ENCODE peak calls at places on chromosome 1, in six cellular contexts. Z is neural progenitor cell, W is GM23338, E is K562, X is IMR-90, G is mesenchymal stem cell. C is an unnamed sample.

GRCh38 chr1:64983110-64983509 is 16.8 kb upstream of the JAK1 start:
- DNase-seq in Z (no peak), W (no peak), E (no peak), X (peak), G (peak), C (peak)

GRCh38 chr1:154418062-154418897 is 13.1 kb downstream of the IL6R start:
- DNase-seq in Z (no peak), W (no peak), E (peak), X (no peak), G (no peak), C (peak)

GRCh38 chr1:59669752-59670312 is 144.9 kb upstream of the HOOK1 start:
- DNase-seq in Z (peak), W (peak), E (no peak), X (peak), G (peak), C (no peak)

GRCh38 chr1:174902531-174903099 is 97.1 kb upstream of the CACYBP start:
- DNase-seq in Z (no peak), W (no peak), E (no peak), X (no peak), G (no peak), C (peak)

GRCh38 chr1:17365271-17365670 is 6.7 kb upstream of the PADI6 start:
- DNase-seq in Z (no peak), W (no peak), E (no peak), X (no peak), G (no peak), C (no peak)

GRCh38 chr1:36803870-36804560 is 230.3 kb downstream of the GRIK3 start:
- DNase-seq in Z (no peak), W (no peak), E (no peak), X (no peak), G (no peak), C (no peak)

GRCh38 chr1:22925111-22925510 is 47.6 kb downstream of the LACTBL1 start:
- DNase-seq in Z (no peak), W (no peak), E (no peak), X (peak), G (no peak), C (no peak)

GRCh38 chr1:154192476-154192875 is 576 bp upstream of the TPM3 start:
- DNase-seq in Z (no peak), W (no peak), E (no peak), X (no peak), G (no peak), C (no peak)

DNA sequence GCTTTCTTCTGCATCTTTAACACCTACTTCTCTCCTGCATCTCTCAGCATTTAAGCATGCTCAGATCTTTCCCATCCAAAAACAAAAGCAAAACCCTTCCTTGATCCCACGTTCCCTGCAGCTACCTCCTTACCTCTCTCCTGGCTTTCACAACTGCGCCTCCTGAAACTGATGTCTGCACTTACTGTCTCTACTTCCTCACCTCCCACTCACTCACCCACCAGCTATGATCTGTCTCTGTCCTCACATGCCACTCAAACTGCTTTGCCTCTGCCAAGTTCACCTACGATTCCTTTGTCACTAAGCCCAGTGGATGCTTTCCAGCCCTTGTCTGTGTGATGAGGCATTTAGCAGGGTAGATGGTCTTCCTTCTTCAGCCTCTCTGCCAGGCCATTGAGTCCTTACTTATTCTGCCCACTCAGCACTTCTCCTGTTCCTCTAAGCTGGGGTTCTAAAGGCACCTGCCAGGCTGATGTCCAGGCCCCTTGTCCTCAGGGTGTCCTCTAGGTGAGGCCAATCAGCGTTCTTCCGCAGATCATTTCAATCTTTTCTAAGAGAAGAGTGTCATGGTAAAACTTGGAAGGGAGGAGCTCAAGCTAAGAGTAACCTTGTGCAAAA is 10.0 kb upstream of the GJB3 start:
- DNase-seq in Z (no peak), W (no peak), E (no peak), X (no peak), G (no peak), C (no peak)
- H3K4me2 ChIP-seq in Z (no peak), W (no peak), E (no peak), X (no peak), G (no peak), C (no peak)

GRCh38 chr1:50973875-50974617 is 4.0 kb downstream of the CDKN2C start:
- DNase-seq in Z (peak), W (peak), E (peak), X (no peak), G (peak), C (no peak)
- H2AFZ ChIP-seq in Z (no peak), W (no peak), E (peak), X (no peak), G (no peak), C (no peak)

DNA sequence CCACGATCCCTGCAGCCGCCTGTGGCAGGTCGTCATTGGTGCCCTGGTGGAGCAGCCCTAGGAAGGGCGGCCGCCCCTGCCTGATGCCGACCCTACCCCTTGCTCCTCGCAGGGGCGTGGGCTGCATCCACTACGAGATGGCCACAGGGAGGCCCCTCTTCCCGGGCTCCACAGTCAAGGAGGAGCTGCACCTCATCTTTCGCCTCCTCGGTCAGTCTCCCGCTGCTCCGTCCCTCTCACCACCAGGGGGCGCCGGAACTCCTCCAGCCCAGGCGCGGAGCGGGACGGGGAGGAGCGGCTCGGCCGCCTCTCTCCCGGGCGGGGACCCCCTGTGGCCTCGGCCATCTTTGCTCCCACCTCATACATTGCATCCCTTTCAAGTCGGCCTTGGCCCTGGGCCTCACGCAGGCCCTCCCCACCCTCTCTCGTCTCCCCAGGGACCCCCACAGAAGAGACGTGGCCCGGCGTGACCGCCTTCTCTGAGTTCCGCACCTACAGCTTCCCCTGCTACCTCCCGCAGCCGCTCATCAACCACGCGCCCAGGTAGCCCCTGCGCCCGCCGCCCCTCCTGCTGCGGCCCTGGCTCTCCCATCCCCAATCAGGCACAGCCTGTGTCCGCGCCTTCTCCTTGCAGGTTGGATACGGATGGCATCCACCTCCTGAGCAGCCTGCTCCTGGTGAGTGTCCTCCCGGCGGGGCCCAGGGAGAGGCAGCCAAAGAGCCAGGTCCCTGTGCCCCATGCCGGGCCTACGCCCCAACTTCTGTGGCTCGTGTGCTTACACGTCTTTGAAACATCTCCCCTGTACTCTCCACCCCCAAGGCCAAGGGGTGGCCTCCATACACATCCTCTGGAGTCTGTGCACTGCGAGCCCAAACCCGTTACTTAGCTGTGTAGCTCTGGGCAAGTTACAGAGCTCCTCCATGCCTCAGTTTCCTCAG is 24.7 kb downstream of the CDK18 start:
- DNase-seq in Z (peak), W (peak), E (peak), X (peak), G (peak), C (peak)
- H3K4me2 ChIP-seq in Z (peak), W (peak), E (peak), X (peak), G (no peak), C (peak)

DNA sequence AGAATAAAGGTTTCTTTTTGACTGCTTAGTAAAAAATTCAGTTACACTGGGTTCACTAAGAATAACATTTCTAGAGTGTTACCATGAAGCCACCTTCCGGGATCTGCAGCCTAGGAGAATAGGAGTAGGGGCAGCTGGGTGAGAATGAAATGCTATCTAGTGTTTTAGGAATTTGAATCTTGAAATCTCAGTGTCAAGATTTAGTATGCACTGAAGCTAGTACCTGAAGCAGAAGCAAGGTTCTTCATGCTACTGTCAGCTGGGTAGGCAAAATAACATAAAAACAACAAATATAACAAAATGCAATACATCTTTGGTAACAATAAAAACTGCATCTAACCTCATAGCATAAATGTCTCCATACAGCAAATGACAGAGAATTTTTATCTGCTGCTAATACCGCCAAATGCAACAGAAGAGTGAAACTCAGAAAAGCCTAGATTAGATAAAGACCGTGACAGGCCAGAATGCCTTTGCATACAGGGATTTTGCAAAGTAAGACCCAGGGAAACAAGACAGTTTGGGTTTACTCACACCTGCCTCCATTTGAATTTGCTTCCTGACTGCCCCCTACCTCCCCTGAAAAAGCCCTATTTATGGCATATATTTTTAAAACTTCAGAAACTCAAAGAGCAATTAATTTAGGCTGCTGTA is 58.2 kb downstream of the GADD45A start:
- DNase-seq in Z (no peak), W (no peak), E (no peak), X (no peak), G (no peak), C (no peak)
- H2AFZ ChIP-seq in Z (no peak), W (no peak), E (no peak), X (no peak), G (no peak), C (no peak)

DNA sequence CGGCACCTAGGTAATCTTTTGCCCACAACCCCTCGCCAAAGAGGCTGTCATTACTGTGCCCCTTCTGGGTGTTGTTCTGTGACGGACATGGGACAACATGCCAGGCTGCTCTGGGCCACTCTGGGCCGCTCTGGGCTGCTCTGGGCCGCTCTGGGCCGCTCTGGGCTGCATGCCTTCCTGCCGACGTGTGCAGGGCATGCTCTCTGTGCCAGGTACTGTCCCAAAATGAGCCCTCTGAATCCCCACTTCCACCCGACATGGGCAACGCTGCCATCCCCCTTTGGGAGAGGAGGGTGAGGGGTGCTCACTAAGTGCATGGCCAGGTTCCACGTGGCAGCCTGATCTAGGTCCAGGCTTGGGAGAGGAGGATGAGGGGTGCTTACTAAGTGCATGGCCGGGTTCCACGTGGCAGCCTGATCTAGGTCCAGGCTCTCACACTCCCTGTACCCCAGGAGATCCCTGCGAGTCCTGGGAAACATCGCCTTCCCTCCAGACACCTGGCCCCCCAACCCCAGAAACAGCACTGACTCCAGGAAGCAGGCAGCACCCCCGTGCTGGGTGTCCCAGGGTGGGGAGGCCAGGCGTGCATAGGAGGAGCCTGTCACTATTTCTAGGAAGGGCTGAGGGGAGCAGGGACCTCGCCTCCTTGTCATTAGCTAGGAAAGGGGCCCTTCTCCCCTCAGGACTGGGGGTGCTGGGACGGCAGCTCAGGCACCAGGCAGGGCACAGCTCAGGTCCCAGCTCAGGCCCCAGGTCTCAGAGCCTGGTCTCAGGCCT is 16.5 kb downstream of the TTC34 start:
- DNase-seq in Z (no peak), W (no peak), E (no peak), X (no peak), G (no peak), C (no peak)
- H3K4me2 ChIP-seq in Z (no peak), W (no peak), E (no peak), X (no peak), G (no peak), C (no peak)

GRCh38 chr1:91133240-91133639 is 111.4 kb upstream of the ZNF644 start:
- DNase-seq in Z (no peak), W (no peak), E (no peak), X (no peak), G (no peak), C (no peak)
- H2AFZ ChIP-seq in Z (no peak), W (peak), E (no peak), X (no peak), G (no peak), C (no peak)

DNA sequence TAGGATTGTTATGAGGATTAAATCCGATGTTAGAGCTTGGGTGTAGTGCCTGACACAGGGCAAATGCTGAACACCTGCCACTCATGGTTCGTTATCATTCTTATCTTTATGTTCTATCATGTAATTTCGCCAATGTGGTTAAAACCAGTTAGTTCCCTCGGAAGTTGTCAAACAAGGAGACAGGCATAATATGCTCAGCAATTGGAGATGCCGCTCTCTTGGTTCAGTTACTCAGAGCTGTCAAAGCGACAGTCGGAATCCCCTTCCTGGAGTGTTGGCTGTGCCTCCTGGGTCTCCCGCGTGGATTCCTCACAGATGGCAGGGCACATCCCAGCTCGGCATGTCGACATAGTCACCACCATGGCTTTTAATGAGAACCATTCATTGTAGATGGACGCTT is 192.2 kb downstream of the ROR1 start:
- DNase-seq in Z (no peak), W (no peak), E (no peak), X (no peak), G (no peak), C (no peak)
- H3K4me2 ChIP-seq in Z (no peak), W (peak), E (no peak), X (no peak), G (no peak), C (no peak)

DNA sequence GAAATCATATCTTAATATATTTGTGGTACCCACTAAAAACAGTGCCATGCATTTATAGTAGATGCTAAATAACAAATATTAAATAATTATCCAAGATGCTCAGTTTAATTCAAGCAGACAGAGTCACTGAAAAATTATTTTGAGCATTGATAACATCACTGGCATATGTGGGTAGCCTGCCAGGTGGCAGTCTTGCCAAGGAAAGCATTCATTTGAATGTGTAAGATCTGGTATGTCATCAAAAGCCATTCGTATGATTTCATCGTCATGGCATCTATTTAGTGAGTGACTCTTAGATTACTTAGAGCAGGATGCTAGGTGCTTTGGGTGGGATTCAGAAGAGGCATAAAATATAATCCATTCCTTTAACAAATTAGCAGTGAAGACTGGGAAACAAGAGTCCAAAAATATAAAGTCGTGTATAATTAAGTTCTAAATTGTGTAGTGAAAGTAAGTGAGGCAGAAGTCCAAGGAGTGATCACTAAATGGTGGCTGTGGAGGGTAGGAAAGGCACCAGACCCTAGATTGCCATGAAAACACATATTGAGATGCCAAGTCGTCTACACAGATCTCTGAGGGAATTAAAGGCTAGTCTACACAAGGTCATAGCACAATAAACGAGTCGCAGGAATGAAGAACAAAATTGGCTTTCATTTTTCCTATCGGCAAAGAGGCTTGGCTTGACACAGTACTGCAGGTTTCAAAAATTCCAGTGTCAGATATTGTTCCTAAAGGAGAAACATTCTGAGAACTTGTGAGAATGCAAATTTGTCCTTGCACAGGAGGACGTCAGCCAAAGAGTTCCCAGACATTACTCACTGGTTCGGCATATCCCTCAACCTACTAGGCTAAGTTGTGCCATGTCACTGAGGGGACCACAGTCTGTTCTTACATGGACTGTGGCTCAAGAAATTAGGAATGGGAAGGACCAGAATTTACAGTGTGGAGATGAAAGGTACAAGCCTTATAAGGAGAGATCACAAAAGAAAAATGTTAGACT is 130.8 kb downstream of the LYPLAL1 start:
- DNase-seq in Z (no peak), W (no peak), E (no peak), X (peak), G (no peak), C (peak)
- H2AFZ ChIP-seq in Z (no peak), W (no peak), E (no peak), X (no peak), G (no peak), C (no peak)

DNA sequence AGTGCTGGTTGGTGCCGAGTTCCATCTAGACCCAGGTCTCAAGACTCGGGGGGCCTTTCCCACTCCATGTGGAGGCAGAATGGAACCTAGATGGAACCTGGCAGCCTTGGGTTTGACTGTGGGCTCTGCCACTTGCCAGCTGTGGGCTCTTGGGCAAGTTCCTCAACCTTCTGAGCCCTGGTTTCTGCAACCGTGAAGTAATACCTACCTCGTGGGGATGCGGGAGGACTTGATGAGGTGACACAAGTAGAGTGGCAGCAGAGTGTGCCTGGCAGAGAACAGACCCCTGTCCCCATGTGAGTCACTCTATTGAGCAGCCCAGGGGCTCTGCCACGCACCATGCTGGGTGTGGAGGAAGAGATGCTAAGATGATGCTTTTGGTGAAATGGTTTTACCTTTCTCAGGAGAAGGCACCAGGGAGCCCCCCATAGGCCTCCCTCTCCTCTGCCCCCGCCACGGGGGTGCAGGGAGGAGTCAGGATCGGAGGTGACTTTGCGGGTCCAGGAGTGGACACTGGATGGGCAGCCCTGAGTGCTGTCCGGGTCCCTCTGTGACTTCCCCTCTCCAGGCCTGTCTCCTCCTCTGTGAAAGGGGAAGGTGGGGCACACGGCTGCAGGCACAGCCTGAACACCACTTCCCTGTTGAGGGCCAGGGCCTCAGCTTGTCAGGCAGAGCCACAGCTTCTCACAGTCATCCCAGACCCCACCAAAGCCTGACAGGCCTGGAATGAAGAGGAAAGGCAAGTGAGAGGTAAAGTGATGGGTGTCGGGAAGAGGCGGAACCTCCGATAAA is 36.7 kb upstream of the EDN2 start:
- DNase-seq in Z (no peak), W (no peak), E (no peak), X (no peak), G (no peak), C (no peak)
- H3K4me2 ChIP-seq in Z (no peak), W (no peak), E (no peak), X (no peak), G (no peak), C (no peak)

GRCh38 chr1:182617075-182617429 is 12.9 kb upstream of the RGS16 start:
- DNase-seq in Z (no peak), W (no peak), E (no peak), X (no peak), G (no peak), C (no peak)

GRCh38 chr1:182617734-182618288 is 13.6 kb upstream of the RGS16 start:
- DNase-seq in Z (no peak), W (no peak), E (no peak), X (peak), G (peak), C (peak)

GRCh38 chr1:182616130-182617074 is 12.2 kb upstream of the RGS16 start:
- DNase-seq in Z (peak), W (peak), E (no peak), X (peak), G (peak), C (no peak)

GRCh38 chr1:182614796-182615451 is 10.7 kb upstream of the RGS16 start:
- DNase-seq in Z (peak), W (peak), E (peak), X (peak), G (peak), C (peak)

GRCh38 chr1:182615468-182616129 is 11.4 kb upstream of the RGS16 start:
- DNase-seq in Z (peak), W (peak), E (no peak), X (no peak), G (peak), C (no peak)
- H2AFZ ChIP-seq in Z (peak), W (no peak), E (peak), X (peak), G (no peak), C (peak)

C was measured in PC-9.